ENCODE peak calls at places on chromosomes 7 and 10, in seven cellular contexts. E is GM12878, L is HCT116, G is K562, F is HepG2, U is H1, K is SK-N-SH. W is an unnamed sample.

GRCh38 chr7:157690058-157690832 is 353.4 kb downstream of the DNAJB6 start:
- DNase-seq in F (no peak), G (no peak), K (peak), U (peak), E (no peak), L (no peak), W (no peak)

GRCh38 chr10:91604936-91605534 is 27.8 kb downstream of the PPP1R3C start:
- DNase-seq in K (no peak), U (no peak), E (no peak), F (no peak), G (no peak), L (no peak), W (no peak)

GRCh38 chr7:50539725-50540124 is 25.5 kb downstream of the DDC start:
- DNase-seq in L (no peak), U (no peak), E (no peak), G (no peak), F (no peak), K (no peak), W (no peak)

GRCh38 chr10:113423877-113424276 is 129.0 kb upstream of the HABP2 start:
- DNase-seq in G (no peak), E (no peak), K (no peak), L (no peak), F (no peak), U (no peak), W (no peak)

GRCh38 chr7:6158424-6159096 is 113.9 kb downstream of the CYTH3 start:
- DNase-seq in G (no peak), K (peak), F (no peak), L (no peak), U (no peak), E (no peak), W (no peak)

GRCh38 chr7:2416659-2417058 is 13.2 kb downstream of the CHST12 start:
- DNase-seq in U (no peak), F (no peak), K (no peak), E (no peak), L (no peak), G (no peak), W (no peak)

GRCh38 chr10:23370106-23370505 is 25.5 kb upstream of the C10orf67 start:
- DNase-seq in E (no peak), F (no peak), G (no peak), L (no peak), K (no peak), U (no peak), W (no peak)

GRCh38 chr7:46229409-46229808 is 308.3 kb upstream of the IGFBP3 start:
- DNase-seq in U (no peak), L (no peak), K (no peak), F (peak), G (no peak), E (no peak), W (no peak)

GRCh38 chr7:8217200-8218068 is 44.5 kb downstream of the ICA1 start:
- DNase-seq in K (peak), G (peak), U (no peak), F (peak), E (peak), L (peak), W (peak)

GRCh38 chr10:117537436-117537903 is 5.1 kb upstream of the EMX2 start:
- DNase-seq in L (no peak), G (peak), K (peak), U (no peak), E (no peak), F (no peak), W (no peak)

GRCh38 chr10:79444243-79445119 is 943 bp downstream of the ZCCHC24 start:
- DNase-seq in L (no peak), E (no peak), K (peak), F (no peak), G (peak), U (peak), W (peak)

GRCh38 chr7:129784437-129784782 is 168.3 kb downstream of the UBE2H start:
- DNase-seq in U (no peak), G (no peak), E (no peak), L (no peak), F (no peak), K (no peak), W (no peak)

GRCh38 chr10:89384474-89385324 is 6.8 kb downstream of the IFIT1B start:
- DNase-seq in L (no peak), G (no peak), F (no peak), U (no peak), K (no peak), E (no peak), W (no peak)

GRCh38 chr10:112421731-112422130 is 25.0 kb downstream of the ZDHHC6 start:
- DNase-seq in F (no peak), L (no peak), K (no peak), G (no peak), U (no peak), E (no peak), W (no peak)

GRCh38 chr7:84060760-84061261 is 133.8 kb downstream of the SEMA3A start:
- DNase-seq in K (no peak), E (no peak), F (no peak), U (no peak), L (no peak), G (no peak), W (no peak)

GRCh38 chr10:51156913-51157312 is 82.6 kb downstream of the PRKG1 start:
- DNase-seq in K (no peak), E (no peak), F (no peak), L (no peak), G (no peak), U (no peak), W (no peak)

GRCh38 chr10:119416855-119417254 is 125.7 kb downstream of the RGS10 start:
- DNase-seq in L (peak), U (peak), E (peak), K (peak), F (peak), G (peak), W (peak)

GRCh38 chr7:40560672-40561071 is 425.9 kb downstream of the SUGCT start:
- DNase-seq in F (no peak), E (no peak), G (no peak), K (no peak), U (no peak), L (no peak), W (no peak)

GRCh38 chr7:112481337-112481736 is 546 bp downstream of the LSMEM1 start:
- DNase-seq in K (no peak), F (no peak), L (no peak), E (no peak), G (no peak), U (no peak), W (no peak)

GRCh38 chr10:124656113-124656490 is 88.1 kb downstream of the FAM53B start:
- DNase-seq in G (no peak), E (no peak), U (no peak), K (no peak), F (no peak), L (no peak), W (no peak)

GRCh38 chr7:85014936-85015335 is 171.9 kb downstream of the SEMA3D start:
- DNase-seq in K (no peak), E (no peak), L (no peak), F (peak), G (peak), U (no peak), W (no peak)

GRCh38 chr10:93485690-93486089 is 3.6 kb upstream of the MYOF start:
- DNase-seq in E (no peak), F (no peak), K (no peak), U (no peak), L (no peak), G (no peak), W (no peak)

GRCh38 chr7:80942261-80943041 is 23.6 kb upstream of the SEMA3C start:
- DNase-seq in K (peak), E (no peak), L (peak), F (peak), G (no peak), U (no peak), W (peak)

GRCh38 chr10:110932505-110933180 is 13.2 kb downstream of the SHOC2 start:
- DNase-seq in K (no peak), G (no peak), U (no peak), L (no peak), F (no peak), E (no peak), W (no peak)

GRCh38 chr10:3623746-3624145 is 161.3 kb downstream of the KLF6 start:
- DNase-seq in K (no peak), E (peak), F (peak), L (no peak), U (no peak), G (no peak), W (peak)

GRCh38 chr10:76073524-76073923 is 642.1 kb downstream of the LRMDA start:
- DNase-seq in K (no peak), F (no peak), E (no peak), U (no peak), L (no peak), G (no peak), W (no peak)

DNA sequence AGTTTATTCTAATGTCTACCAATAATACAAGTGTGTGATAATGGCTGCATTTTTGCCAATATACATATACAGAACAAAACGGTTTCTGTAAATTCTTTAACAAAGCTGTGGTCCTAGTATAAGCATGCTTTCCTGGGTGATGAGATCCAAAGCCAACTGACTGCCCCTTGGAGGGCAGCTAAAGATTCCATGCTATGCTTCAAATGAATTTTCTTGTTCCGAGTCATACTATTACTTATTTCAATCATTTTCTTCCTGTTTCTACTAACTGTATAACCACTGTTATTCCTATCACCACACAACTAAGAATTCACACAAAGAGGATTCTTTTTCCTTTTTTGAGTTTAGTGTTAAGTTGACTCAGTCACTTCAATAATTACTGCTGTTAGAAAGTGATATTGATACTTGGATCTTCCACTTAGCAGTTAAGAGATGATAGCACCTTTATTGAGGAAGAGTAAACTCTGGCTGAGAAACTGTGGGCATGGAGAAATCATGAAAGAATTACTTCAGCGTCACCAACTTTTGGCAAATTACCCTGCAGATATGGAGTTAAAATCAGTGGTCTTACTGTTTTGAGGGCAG is 197.5 kb downstream of the ARL4A start:
- DNase-seq in K (no peak), L (no peak), E (no peak), U (no peak), G (no peak), F (no peak), W (no peak)
- TF ChIP-seq JUND in K (no peak), L (no peak), E (no peak), U (no peak), G (no peak), F (no peak), W (no peak)

GRCh38 chr10:13270877-13271551 is 28.9 kb downstream of the PHYH start:
- DNase-seq in U (no peak), L (peak), K (no peak), E (no peak), F (no peak), G (peak), W (no peak)
- TF ChIP-seq JUND in U (no peak), L (peak), K (no peak), E (no peak), F (no peak), G (peak), W (no peak)

GRCh38 chr7:20786049-20786412 is 655 bp downstream of the SP8 start:
- DNase-seq in F (no peak), G (no peak), U (no peak), L (no peak), E (no peak), K (peak), W (no peak)

GRCh38 chr7:20783716-20784310 is 2.9 kb downstream of the SP8 start:
- DNase-seq in U (peak), F (no peak), G (no peak), L (no peak), E (no peak), K (peak), W (no peak)

GRCh38 chr7:20785211-20786048 is 1.3 kb downstream of the SP8 start:
- DNase-seq in L (no peak), K (peak), U (peak), F (no peak), G (no peak), E (no peak), W (no peak)

GRCh38 chr7:20783131-20783715 is 3.5 kb downstream of the SP8 start:
- DNase-seq in E (no peak), K (no peak), L (no peak), G (no peak), U (no peak), F (no peak), W (no peak)

DNA sequence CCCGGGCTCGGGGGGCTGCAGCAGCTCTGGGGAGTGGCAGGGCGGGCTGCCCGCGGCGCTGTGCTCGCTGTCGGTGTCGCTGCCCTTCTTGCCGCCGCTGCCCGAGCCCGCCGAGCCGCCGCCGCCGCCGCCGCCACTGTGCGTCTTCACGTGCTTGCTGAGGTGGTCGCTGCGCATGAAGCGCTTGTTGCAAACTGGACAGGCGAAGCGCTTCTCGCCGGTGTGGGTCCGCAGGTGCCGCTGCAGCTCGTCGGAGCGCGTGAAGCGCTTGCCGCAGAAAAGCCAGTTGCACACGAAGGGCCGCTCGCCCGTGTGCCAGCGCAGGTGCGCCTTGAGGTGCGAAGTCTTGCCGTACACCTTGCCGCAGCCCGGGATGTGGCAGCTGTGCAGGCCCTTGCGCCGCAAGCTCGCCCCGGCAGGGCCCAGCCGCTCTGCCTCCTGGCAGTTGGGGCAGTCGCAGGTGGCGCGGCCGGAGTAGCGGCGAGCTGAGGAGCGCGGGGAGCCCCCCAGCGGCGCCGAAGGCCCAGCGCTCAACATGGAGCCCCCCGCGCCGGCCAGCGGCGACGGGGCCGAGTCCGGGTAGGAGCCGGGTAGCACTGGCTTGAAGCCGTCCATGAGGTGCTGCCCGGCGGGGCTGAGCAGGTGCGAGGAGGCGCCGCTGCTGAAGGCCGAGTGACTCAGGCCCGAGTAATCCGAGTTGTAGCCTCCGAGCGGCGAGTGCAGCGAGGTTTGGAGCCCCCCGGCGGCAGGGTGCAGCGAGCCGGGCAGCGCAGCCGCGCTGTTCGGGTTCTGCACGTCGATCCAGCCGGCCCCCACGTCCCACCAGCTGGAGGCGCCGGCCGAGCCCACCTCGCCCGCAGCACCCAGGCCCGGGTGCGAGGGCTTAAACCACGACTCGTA is 2.1 kb downstream of the SP8 start:
- DNase-seq in K (peak), G (no peak), L (no peak), U (peak), F (no peak), E (no peak), W (no peak)
- TF ChIP-seq JUND in K (no peak), G (no peak), L (no peak), U (peak), F (no peak), E (no peak), W (no peak)

GRCh38 chr7:99218406-99219184 is 10.7 kb upstream of the KPNA7 start:
- DNase-seq in G (no peak), F (no peak), L (no peak), E (no peak), K (no peak), U (no peak), W (no peak)
- TF ChIP-seq JUND in G (no peak), F (no peak), L (no peak), E (no peak), K (no peak), U (no peak), W (no peak)

GRCh38 chr7:151741585-151741984 is 135.3 kb downstream of the PRKAG2 start:
- DNase-seq in E (no peak), L (no peak), K (no peak), G (no peak), F (no peak), U (no peak), W (no peak)

GRCh38 chr7:151743481-151743983 is 133.4 kb downstream of the PRKAG2 start:
- DNase-seq in L (no peak), K (no peak), E (no peak), U (no peak), G (no peak), F (no peak), W (no peak)

GRCh38 chr7:151744051-151744580 is 132.8 kb downstream of the PRKAG2 start:
- DNase-seq in K (no peak), E (no peak), U (no peak), L (no peak), G (no peak), F (no peak), W (no peak)

GRCh38 chr7:151744656-151745055 is 132.3 kb downstream of the PRKAG2 start:
- DNase-seq in E (no peak), G (no peak), U (no peak), K (no peak), L (no peak), F (no peak), W (no peak)

DNA sequence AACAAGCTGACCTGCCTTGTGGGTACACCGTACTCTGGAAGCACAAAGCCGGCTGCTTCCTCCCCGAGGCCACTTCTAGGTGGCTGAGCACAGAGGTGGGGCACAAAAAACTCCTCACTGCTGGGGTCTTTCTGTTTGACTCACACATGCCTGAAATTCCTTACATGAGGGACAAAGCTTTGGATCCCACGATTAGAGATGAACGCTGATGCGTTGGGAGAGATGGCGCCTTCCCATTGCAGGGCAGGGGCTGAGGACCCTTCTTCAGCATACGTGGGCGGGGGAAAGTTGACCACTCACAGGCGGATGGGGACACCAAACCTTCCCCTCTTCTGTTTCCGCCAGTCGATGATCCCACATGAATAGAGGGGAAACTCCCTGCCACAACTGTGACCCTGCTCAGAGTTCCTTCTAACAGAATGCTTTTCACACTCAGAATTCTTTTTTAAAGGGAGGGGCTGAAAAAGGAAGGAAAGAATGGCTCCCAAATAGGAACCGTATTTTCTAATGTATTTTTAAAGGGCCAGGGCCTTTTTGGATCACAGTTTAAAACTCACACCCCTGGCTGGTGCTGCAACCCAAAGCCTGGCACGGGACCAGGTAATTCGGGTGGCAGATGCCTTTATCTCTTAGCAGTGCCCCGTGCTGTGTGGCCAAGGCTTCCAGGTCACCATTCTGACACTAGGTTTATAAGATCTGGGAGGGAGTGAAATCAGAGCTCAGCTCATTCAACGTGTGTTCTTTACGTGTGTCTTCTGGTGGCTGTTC is 134.0 kb downstream of the PRKAG2 start:
- DNase-seq in L (no peak), G (no peak), K (no peak), E (no peak), F (no peak), U (no peak), W (no peak)
- TF ChIP-seq JUND in L (no peak), G (no peak), K (no peak), E (no peak), F (no peak), U (no peak), W (no peak)

GRCh38 chr7:11171569-11172192 is 198.0 kb downstream of the PHF14 start:
- DNase-seq in U (no peak), L (no peak), F (no peak), G (no peak), K (peak), E (no peak), W (no peak)
- TF ChIP-seq JUND in U (no peak), L (no peak), F (no peak), G (no peak), K (no peak), E (no peak), W (no peak)

DNA sequence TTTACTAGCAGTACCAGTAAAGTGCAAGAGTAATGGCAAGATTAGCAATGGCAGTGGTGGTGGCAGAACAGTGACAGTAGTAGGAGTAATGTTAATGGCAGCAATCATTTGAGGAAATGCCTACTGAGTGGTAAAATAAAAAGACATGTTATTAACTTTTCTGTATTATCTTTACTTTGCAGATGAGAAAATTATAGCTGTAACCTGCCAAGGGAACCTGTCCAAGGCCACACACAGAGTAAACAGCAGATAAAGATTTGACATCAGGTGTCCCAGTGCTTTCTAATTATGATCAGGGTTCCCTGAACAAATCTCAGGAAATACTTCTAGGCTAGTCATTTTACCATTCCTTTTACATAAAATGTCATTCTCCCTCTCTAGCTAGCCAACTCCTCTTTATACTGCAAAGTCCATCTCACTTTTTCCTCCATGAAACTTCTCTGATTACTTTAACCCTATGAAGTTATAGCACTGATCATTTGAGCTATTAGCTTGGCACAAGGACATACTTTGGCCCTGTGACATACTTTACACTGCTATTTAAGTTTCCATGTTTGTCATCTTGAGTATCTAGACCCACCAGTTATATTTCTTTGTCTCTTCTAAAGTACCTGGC is 219.1 kb downstream of the TAX1BP1 start:
- DNase-seq in U (no peak), F (no peak), E (no peak), G (no peak), L (no peak), K (no peak), W (no peak)
- TF ChIP-seq JUND in U (no peak), F (no peak), E (no peak), G (no peak), L (no peak), K (no peak), W (no peak)

GRCh38 chr7:137908106-137908505 is 61.3 kb upstream of the DGKI start:
- DNase-seq in K (no peak), G (no peak), L (no peak), E (no peak), F (no peak), U (no peak), W (no peak)

GRCh38 chr7:137903382-137904169 is 56.8 kb upstream of the DGKI start:
- DNase-seq in U (peak), G (peak), L (peak), E (peak), K (peak), F (peak), W (peak)

GRCh38 chr7:137913985-137914384 is 67.2 kb upstream of the DGKI start:
- DNase-seq in U (no peak), K (no peak), G (no peak), L (no peak), E (no peak), F (no peak), W (no peak)

GRCh38 chr7:137904826-137905225 is 58.1 kb upstream of the DGKI start:
- DNase-seq in L (no peak), F (no peak), E (no peak), K (peak), G (no peak), U (no peak), W (no peak)

GRCh38 chr7:137909042-137909441 is 62.3 kb upstream of the DGKI start:
- DNase-seq in E (no peak), K (no peak), U (no peak), L (no peak), G (no peak), F (no peak), W (no peak)
- TF ChIP-seq JUND in E (no peak), K (no peak), U (no peak), L (no peak), G (no peak), F (no peak), W (no peak)